ENCODE peak calls at places on chromosome 12, in eight cellular contexts. Y is H1; K is K562; R is HT1080; M is mesendoderm; V is GM12864; C is colonic mucosa; B is activated gamma-delta T cell treated with anti-CD3 and anti-CD28 coated beads, Interleukin-2, amount 50 U/mL, for 16 hours. D is an unnamed sample.

GRCh38 chr12:101414533-101415119 is 7.1 kb upstream of the ARL1 start:
- DNase-seq in Y (no peak), K (peak), R (peak), M (peak), V (no peak), C (peak), B (no peak), D (peak)

GRCh38 chr12:1115471-1116242 is 124.6 kb downstream of the ERC1 start:
- DNase-seq in Y (no peak), K (no peak), R (peak), M (no peak), V (no peak), C (no peak), B (no peak), D (no peak)

GRCh38 chr12:62785941-62786559 is 148.9 kb downstream of the PPM1H start:
- DNase-seq in Y (no peak), K (no peak), R (peak), M (no peak), V (no peak), C (no peak), B (no peak), D (no peak)

GRCh38 chr12:34402899-34403705 is 380.8 kb downstream of the ALG10 start:
- DNase-seq in Y (no peak), K (peak), R (no peak), M (no peak), V (no peak), C (peak), B (no peak), D (no peak)

GRCh38 chr12:74903522-74903921 is 306.1 kb downstream of the KCNC2 start:
- DNase-seq in Y (peak), K (no peak), R (peak), M (peak), V (no peak), C (no peak), B (no peak), D (no peak)

GRCh38 chr12:52434760-52435530 is 774 bp upstream of the KRT75 start:
- DNase-seq in Y (no peak), K (no peak), R (peak), M (no peak), V (no peak), C (no peak), B (no peak), D (no peak)

GRCh38 chr12:12505544-12506501 is 56.8 kb downstream of the DUSP16 start:
- DNase-seq in Y (no peak), K (peak), R (no peak), M (peak), V (peak), C (no peak), B (no peak), D (peak)

GRCh38 chr12:49330032-49330619 is 6.9 kb downstream of the C1QL4 start:
- DNase-seq in Y (no peak), K (no peak), R (no peak), M (no peak), V (no peak), C (no peak), B (no peak), D (no peak)

GRCh38 chr12:55619352-55620138 is 17.1 kb upstream of the OR10P1 start:
- DNase-seq in Y (peak), K (peak), R (peak), M (peak), V (peak), C (peak), B (no peak), D (peak)

GRCh38 chr12:52754135-52754534 is 23.0 kb downstream of the KRT76 start:
- DNase-seq in Y (no peak), K (no peak), R (no peak), M (no peak), V (no peak), C (no peak), B (no peak), D (no peak)

GRCh38 chr12:19066471-19067001 is 63.0 kb upstream of the PLEKHA5 start:
- DNase-seq in Y (no peak), K (no peak), R (no peak), M (peak), V (no peak), C (no peak), B (no peak), D (no peak)

GRCh38 chr12:57055834-57056233 is 5.9 kb upstream of the MYO1A start:
- DNase-seq in Y (no peak), K (no peak), R (no peak), M (no peak), V (no peak), C (no peak), B (no peak), D (no peak)

GRCh38 chr12:31220633-31221565 is 105.1 kb downstream of the SINHCAF start:
- DNase-seq in Y (no peak), K (no peak), R (peak), M (peak), V (no peak), C (no peak), B (no peak), D (peak)

GRCh38 chr12:96197503-96198272 is 3.5 kb downstream of the ELK3 start:
- DNase-seq in Y (no peak), K (no peak), R (peak), M (no peak), V (no peak), C (no peak), B (no peak), D (no peak)

GRCh38 chr12:123092866-123093265 is 58.0 kb downstream of the PITPNM2 start:
- DNase-seq in Y (no peak), K (no peak), R (no peak), M (no peak), V (no peak), C (no peak), B (no peak), D (no peak)

GRCh38 chr12:122681814-122682213 is 21.3 kb downstream of the HCAR2 start:
- DNase-seq in Y (no peak), K (no peak), R (no peak), M (no peak), V (no peak), C (no peak), B (no peak), D (peak)

GRCh38 chr12:6692888-6693287 is 3.7 kb upstream of the ZNF384 start:
- DNase-seq in Y (no peak), K (no peak), R (no peak), M (no peak), V (no peak), C (no peak), B (no peak), D (no peak)

GRCh38 chr12:56159482-56160105 is 1.4 kb downstream of the MYL6 start:
- DNase-seq in Y (no peak), K (no peak), R (no peak), M (no peak), V (no peak), C (no peak), B (no peak), D (no peak)

GRCh38 chr12:67426067-67426466 is 156.9 kb downstream of the CAND1 start:
- DNase-seq in Y (no peak), K (no peak), R (no peak), M (no peak), V (no peak), C (peak), B (no peak), D (no peak)

GRCh38 chr12:108371801-108372344 is 32.8 kb upstream of the CMKLR1 start:
- DNase-seq in Y (no peak), K (no peak), R (peak), M (no peak), V (no peak), C (no peak), B (no peak), D (no peak)

GRCh38 chr12:72268386-72268785 is 3.8 kb upstream of the TRHDE start:
- DNase-seq in Y (no peak), K (no peak), R (no peak), M (no peak), V (no peak), C (no peak), B (no peak), D (no peak)

GRCh38 chr12:48980389-48980952 is 2.3 kb downstream of the WNT1 start:
- DNase-seq in Y (no peak), K (peak), R (no peak), M (peak), V (no peak), C (peak), B (no peak), D (no peak)